ENCODE peak calls at places on chromosomes 3 and 15, in seven cellular contexts. O, Z, S, L, V, E and J are unnamed samples.

GRCh38 chr3:63687569-63688233 is 35.2 kb downstream of the SNTN start:
- DNase-seq in E (no peak), V (no peak), O (peak; percentile 94), L (no peak), S (no peak), Z (no peak), J (no peak)

GRCh38 chr3:57164606-57165573 is at the start of gene IL17RD:
- DNase-seq in Z (peak; percentile 68), S (peak; percentile 82), O (peak; percentile 96), V (peak; percentile 64), L (peak; percentile 91), E (peak; percentile 79), J (no peak)

GRCh38 chr3:30475038-30475808 is 131.2 kb upstream of the TGFBR2 start:
- DNase-seq in L (no peak), E (no peak), Z (no peak), S (no peak), V (no peak), O (no peak), J (peak; percentile 29)

GRCh38 chr15:90418627-90419026 is 30.6 kb downstream of the IQGAP1 start:
- DNase-seq in O (no peak), V (no peak), E (no peak), Z (no peak), S (no peak), L (no peak), J (no peak)

GRCh38 chr3:175590745-175591144 is 731.6 kb downstream of the NAALADL2 start:
- DNase-seq in E (no peak), V (no peak), S (no peak), O (no peak), L (no peak), Z (no peak), J (no peak)

GRCh38 chr15:49297584-49297983 is 125.5 kb upstream of the FGF7 start:
- DNase-seq in S (no peak), L (no peak), V (no peak), O (no peak), Z (no peak), E (no peak), J (no peak)

GRCh38 chr3:194082596-194083220 is 53.2 kb upstream of the HES1 start:
- DNase-seq in L (no peak), O (no peak), E (no peak), Z (no peak), S (no peak), V (peak; percentile 13), J (no peak)

GRCh38 chr3:170425491-170426239 is 7.0 kb downstream of the CLDN11 start:
- DNase-seq in E (no peak), O (peak; percentile 87), S (no peak), V (no peak), Z (no peak), L (peak; percentile 91), J (no peak)

GRCh38 chr3:10399634-10400033 is 78.7 kb upstream of the SEC13 start:
- DNase-seq in O (no peak), S (no peak), E (no peak), V (no peak), Z (no peak), L (no peak), J (no peak)

GRCh38 chr3:5071061-5071460 is 51.0 kb upstream of the ARL8B start:
- DNase-seq in L (no peak), S (no peak), Z (no peak), O (no peak), E (no peak), V (peak; percentile 49), J (no peak)

GRCh38 chr3:177463863-177464262 is 266.6 kb upstream of the TBL1XR1 start:
- DNase-seq in S (no peak), Z (no peak), V (peak; percentile 79), O (no peak), E (no peak), L (no peak), J (no peak)

GRCh38 chr3:14802332-14802731 is 16.4 kb upstream of the FGD5 start:
- DNase-seq in E (no peak), S (peak; percentile 75), V (no peak), Z (no peak), O (no peak), L (no peak), J (no peak)

GRCh38 chr3:80677796-80678195 is 910.0 kb upstream of the ROBO1 start:
- DNase-seq in V (no peak), S (no peak), O (no peak), E (no peak), L (no peak), Z (no peak), J (no peak)

GRCh38 chr3:102089904-102090492 is 240.7 kb downstream of the NFKBIZ start:
- DNase-seq in S (no peak), L (no peak), O (peak; percentile 18), V (peak; percentile 98), Z (no peak), E (no peak), J (no peak)

GRCh38 chr3:172104471-172105072 is 65.2 kb downstream of the FNDC3B start:
- DNase-seq in O (peak; percentile 68), L (no peak), Z (peak; percentile 73), V (no peak), E (no peak), S (no peak), J (no peak)

GRCh38 chr3:48629894-48630293 is 5.4 kb downstream of the SLC26A6 start:
- DNase-seq in O (no peak), V (no peak), E (no peak), Z (no peak), S (no peak), L (no peak), J (no peak)

GRCh38 chr15:60480888-60481287 is 1.9 kb upstream of the ICE2 start:
- DNase-seq in Z (no peak), E (no peak), L (no peak), V (no peak), O (no peak), S (no peak), J (no peak)

GRCh38 chr15:60479361-60479684 is 381 bp upstream of the ICE2 start:
- DNase-seq in E (no peak), L (no peak), V (no peak), O (no peak), Z (no peak), S (no peak), J (no peak)

GRCh38 chr15:60478633-60479360 is at the start of gene ICE2:
- DNase-seq in L (peak; percentile 98), V (peak; percentile 94), Z (peak; percentile 97), S (peak; percentile 97), E (peak; percentile 98), O (peak; percentile 96), J (peak; percentile 92)

GRCh38 chr15:60479711-60480110 is 769 bp upstream of the ICE2 start:
- DNase-seq in Z (no peak), O (peak; percentile 11), S (no peak), L (no peak), E (no peak), V (no peak), J (no peak)

GRCh38 chr15:60480149-60480548 is 1.2 kb upstream of the ICE2 start:
- DNase-seq in Z (no peak), O (no peak), V (no peak), L (no peak), E (no peak), S (no peak), J (peak; percentile 8)
- H3K4me3 ChIP-seq in Z (no peak overlapping the region), O (no peak overlapping the region), V (no peak overlapping the region), L (no peak overlapping the region), E (no peak overlapping the region), S (no peak overlapping the region), J (peak overlapping the region; percentile 83)

DNA sequence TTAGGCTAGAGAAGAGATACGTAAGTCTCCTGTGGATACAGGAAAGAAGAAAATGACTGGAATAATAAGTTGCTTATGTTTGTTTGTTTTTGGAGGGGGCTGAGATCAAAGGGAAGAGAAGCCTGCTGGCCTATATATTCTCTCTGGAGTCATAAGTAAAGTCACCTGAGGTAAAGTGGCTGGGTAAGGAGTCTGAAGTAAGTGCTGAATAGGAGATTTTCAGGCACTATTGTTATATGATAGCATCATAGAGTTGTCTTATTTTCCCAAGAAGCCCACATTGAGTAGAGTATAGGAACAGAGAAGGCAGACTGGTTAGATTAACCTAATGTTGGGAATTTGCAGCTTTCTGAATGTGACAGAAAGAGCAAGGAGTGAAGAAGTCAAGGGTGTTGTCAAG is 10.7 kb downstream of the TBC1D23 start:
- DNase-seq in S (no peak), O (no peak), Z (no peak), V (no peak), E (no peak), L (no peak), J (no peak)
- H3K27ac ChIP-seq in S (no peak overlapping the region), O (no peak overlapping the region), Z (no peak overlapping the region), V (no peak overlapping the region), E (no peak overlapping the region), L (no peak overlapping the region), J (no peak overlapping the region)

GRCh38 chr3:69143605-69144004 is 21.2 kb upstream of the LMOD3 start:
- DNase-seq in Z (no peak), V (peak; percentile 18), S (no peak), E (no peak), L (no peak), O (no peak), J (no peak)

GRCh38 chr3:69145688-69146087 is 23.3 kb upstream of the LMOD3 start:
- DNase-seq in V (no peak), O (no peak), Z (no peak), L (no peak), E (no peak), S (no peak), J (no peak)

GRCh38 chr3:69142090-69142489 is 19.7 kb upstream of the LMOD3 start:
- DNase-seq in Z (no peak), E (no peak), L (no peak), O (no peak), S (no peak), V (peak; percentile 57), J (no peak)

GRCh38 chr3:69143055-69143454 is 20.7 kb upstream of the LMOD3 start:
- DNase-seq in O (no peak), E (no peak), S (no peak), L (no peak), Z (no peak), V (no peak), J (no peak)

DNA sequence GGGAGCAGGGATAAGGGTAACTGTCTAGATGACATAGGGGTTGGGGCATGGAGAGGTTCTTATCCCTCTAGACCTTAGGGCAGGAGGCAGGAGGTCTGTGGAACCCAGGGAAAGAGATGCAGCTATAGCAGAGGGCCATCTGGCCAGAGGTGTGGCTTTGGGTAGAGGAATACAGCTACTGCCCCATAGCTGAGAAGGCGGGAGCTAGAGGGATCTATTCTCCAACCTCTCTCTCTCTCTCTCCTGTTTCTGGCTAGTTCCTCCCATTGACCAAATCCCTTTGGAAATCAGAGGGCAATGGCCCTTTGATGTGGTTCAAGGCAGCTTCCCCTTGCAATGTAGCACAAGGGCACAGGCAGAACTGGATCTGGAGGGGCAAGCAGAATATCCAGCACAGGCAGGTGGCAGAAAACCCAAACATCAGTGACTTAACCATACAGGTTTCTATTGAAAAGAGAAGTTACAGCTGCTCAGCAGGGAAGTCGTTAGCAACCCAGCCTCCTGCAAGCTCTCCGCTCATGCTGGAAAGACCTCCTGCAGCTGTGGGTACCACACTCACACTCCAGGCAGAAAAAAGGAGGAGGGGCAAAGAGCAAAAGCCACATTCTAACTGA is 22.3 kb upstream of the LMOD3 start:
- DNase-seq in L (no peak), E (no peak), O (peak; percentile 62), V (no peak), Z (no peak), S (no peak), J (no peak)
- H3K4me3 ChIP-seq in L (no peak overlapping the region), E (no peak overlapping the region), O (no peak overlapping the region), V (no peak overlapping the region), Z (no peak overlapping the region), S (no peak overlapping the region), J (no peak overlapping the region)

DNA sequence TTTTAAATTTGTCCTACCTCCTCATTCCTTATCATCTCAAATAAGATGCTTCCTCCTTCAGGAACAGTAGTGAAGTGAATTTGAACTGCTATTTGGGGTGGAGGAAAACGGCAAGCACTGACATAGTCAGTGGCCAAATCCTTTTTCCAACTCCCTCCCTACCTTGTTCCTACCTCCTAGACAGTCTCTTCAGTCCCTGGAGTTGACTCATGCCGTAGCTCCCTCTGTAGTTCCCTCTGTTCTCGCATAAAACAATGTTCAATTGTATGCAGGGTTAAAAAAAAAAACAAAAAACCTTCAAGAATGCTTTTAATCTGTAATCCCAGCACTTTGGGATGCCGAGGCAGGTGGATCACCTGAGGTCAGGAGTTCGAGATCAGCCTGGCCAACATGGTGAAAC is 1.4 kb downstream of the UBR1 start:
- DNase-seq in S (no peak), E (no peak), V (peak; percentile 9), Z (no peak), L (no peak), O (peak; percentile 6), J (no peak)
- H3K27ac ChIP-seq in S (no peak overlapping the region), E (no peak overlapping the region), V (no peak overlapping the region), Z (no peak overlapping the region), L (no peak overlapping the region), O (no peak overlapping the region), J (no peak overlapping the region)